ENCODE peak calls at places on chromosomes 13 and 19, in five cellular contexts. F is K562, E is A549, P is HepG2, Y is GM12878. M is an unnamed sample.

GRCh38 chr13:78787189-78787588 is 128.2 kb upstream of the OBI1 start:
- DNase-seq in F (peak), E (no peak), P (no peak), Y (no peak), M (no peak)

GRCh38 chr19:40810160-40810559 is 11.2 kb downstream of the EGLN2 start:
- DNase-seq in F (peak), E (no peak), P (no peak), Y (no peak), M (no peak)

GRCh38 chr13:61086052-61086451 is 329.6 kb downstream of the PCDH20 start:
- DNase-seq in F (no peak), E (no peak), P (no peak), Y (no peak), M (no peak)

GRCh38 chr13:101529419-101529818 is 76.9 kb downstream of the ITGBL1 start:
- DNase-seq in F (no peak), E (no peak), P (no peak), Y (no peak), M (no peak)

GRCh38 chr13:41696163-41697003 is 239.0 kb downstream of the RGCC start:
- DNase-seq in F (peak), E (peak), P (peak), Y (no peak), M (no peak)

GRCh38 chr13:90696254-90696653 is 651.2 kb upstream of the MIR17HG start:
- DNase-seq in F (no peak), E (peak), P (no peak), Y (no peak), M (no peak)

GRCh38 chr13:39282400-39282972 is 244.2 kb downstream of the NHLRC3 start:
- DNase-seq in F (no peak), E (no peak), P (no peak), Y (peak), M (no peak)

GRCh38 chr19:30884146-30884812 is 465.0 kb downstream of the TSHZ3 start:
- DNase-seq in F (no peak), E (no peak), P (no peak), Y (no peak), M (no peak)

GRCh38 chr13:111632906-111633305 is 312.5 kb downstream of the TEX29 start:
- DNase-seq in F (no peak), E (no peak), P (no peak), Y (no peak), M (peak)

GRCh38 chr19:42156571-42156970 is 24.3 kb upstream of the POU2F2 start:
- DNase-seq in F (no peak), E (no peak), P (no peak), Y (no peak), M (no peak)

GRCh38 chr19:42153606-42154405 is 21.6 kb upstream of the POU2F2 start:
- DNase-seq in F (no peak), E (no peak), P (no peak), Y (no peak), M (no peak)

GRCh38 chr19:42154471-42155323 is 22.5 kb upstream of the POU2F2 start:
- DNase-seq in F (no peak), E (no peak), P (no peak), Y (no peak), M (no peak)

GRCh38 chr19:42152876-42153275 is 20.6 kb upstream of the POU2F2 start:
- DNase-seq in F (no peak), E (no peak), P (no peak), Y (no peak), M (no peak)

GRCh38 chr19:42155796-42156195 is 23.6 kb upstream of the POU2F2 start:
- DNase-seq in F (no peak), E (no peak), P (no peak), Y (no peak), M (no peak)
- TF ChIP-seq ESRRA in F (no peak), E (no peak), P (no peak), Y (no peak), M (no peak)

DNA sequence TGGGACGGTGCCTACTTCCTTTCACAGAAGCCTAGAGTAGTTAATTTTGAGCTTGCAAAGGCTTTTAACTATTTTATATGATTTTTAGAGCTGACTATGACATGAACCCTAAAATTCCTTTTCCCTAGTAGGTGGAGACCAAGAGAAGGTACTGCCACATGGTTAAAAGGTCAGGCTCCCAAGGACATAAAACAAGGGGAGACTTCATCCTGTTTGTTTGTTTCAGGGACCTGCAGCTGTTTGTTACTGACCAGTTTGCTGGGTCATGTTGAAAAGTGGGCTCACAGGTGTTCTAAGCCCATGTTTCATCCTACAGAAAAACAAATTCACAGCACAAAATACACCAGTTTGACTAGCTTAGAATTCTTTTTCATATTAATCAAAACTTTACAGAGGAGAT is 3.9 kb upstream of the ZNF460 start:
- DNase-seq in F (no peak), E (no peak), P (peak), Y (no peak), M (no peak)
- TF ChIP-seq ESRRA in F (no peak), E (no peak), P (peak), Y (no peak), M (no peak)

GRCh38 chr19:5977222-5977784 is 637 bp downstream of the RANBP3 start:
- DNase-seq in F (peak), E (no peak), P (no peak), Y (no peak), M (no peak)

GRCh38 chr19:5977785-5978605 is at the start of gene RANBP3:
- DNase-seq in F (peak), E (peak), P (peak), Y (peak), M (peak)

GRCh38 chr19:5974721-5975387 is 3.1 kb downstream of the RANBP3 start:
- DNase-seq in F (no peak), E (no peak), P (peak), Y (peak), M (no peak)

GRCh38 chr19:5975388-5975728 is 2.6 kb downstream of the RANBP3 start:
- DNase-seq in F (no peak), E (no peak), P (no peak), Y (no peak), M (no peak)

GRCh38 chr19:5976768-5977167 is 1.2 kb downstream of the RANBP3 start:
- DNase-seq in F (no peak), E (no peak), P (no peak), Y (no peak), M (no peak)
- TF ChIP-seq ESRRA in F (no peak), E (no peak), P (no peak), Y (no peak), M (no peak)

GRCh38 chr19:4414800-4415251 is 12.4 kb downstream of the CHAF1A start:
- DNase-seq in F (no peak), E (no peak), P (no peak), Y (no peak), M (no peak)
- TF ChIP-seq ESRRA in F (no peak), E (no peak), P (no peak), Y (no peak), M (no peak)

DNA sequence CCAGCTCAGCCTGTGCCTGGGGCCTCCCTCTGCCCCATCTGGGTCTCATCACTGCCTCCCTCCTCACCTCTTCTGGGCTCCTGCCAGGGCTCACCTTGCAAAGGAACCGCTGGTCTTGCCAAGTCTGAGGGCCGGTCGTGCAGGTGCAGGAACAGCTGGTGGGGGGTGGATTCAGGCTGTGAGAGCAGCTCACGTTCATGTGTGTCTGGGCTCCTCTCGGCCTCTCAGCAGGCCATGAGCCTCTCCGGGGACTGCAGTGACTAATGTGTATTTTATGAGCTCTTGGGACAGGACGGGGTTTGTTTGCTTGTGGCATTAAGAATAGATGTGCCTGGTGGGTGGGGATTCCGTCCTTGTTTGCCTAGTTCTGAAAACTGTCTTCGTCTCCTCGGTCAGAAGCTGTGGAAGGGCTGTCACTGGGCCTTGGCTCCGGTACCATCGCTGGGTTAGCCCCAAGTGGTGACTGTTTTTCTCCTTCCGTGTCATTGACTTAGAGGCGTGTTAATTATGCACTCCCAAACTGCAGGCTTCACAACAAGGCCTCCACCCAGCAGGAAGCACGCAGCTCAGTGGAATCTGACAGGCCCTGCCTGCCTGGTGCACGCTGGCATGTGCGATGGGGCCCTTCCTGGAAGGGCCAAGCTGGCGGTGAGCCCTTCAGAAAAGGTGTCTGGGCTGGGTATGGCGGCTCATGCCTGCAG is 77.6 kb downstream of the KDM4B start:
- DNase-seq in F (no peak), E (peak), P (peak), Y (no peak), M (no peak)
- TF ChIP-seq ESRRA in F (no peak), E (no peak), P (no peak), Y (no peak), M (no peak)

DNA sequence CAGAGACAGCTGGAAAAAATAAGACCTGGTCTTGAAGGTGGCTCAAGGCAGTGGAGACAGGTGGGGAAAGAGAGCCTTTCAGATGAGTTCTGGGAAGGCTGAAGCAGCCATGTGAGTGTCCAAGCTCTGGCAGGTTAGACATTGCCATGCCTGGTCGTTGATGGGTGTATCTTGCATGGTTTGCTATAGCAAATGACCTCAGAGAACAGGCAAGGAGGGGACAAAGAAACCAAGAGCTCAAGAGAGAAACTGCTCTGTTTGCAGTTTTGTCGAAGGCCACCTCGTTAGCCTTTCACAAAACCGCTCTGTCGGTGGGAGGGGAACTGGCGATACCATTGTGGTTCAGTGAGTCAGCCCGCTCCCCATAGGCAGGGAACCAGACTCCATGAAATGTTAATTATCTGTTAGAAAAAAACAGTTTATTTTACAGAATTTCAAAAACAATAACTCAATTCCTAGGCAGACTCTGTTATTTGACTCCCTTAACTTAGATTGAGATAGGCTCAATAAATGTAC is 82.8 kb upstream of the ARGLU1 start:
- DNase-seq in F (no peak), E (no peak), P (no peak), Y (no peak), M (no peak)
- TF ChIP-seq ESRRA in F (no peak), E (no peak), P (no peak), Y (no peak), M (no peak)

GRCh38 chr13:44497801-44498200 is 78.3 kb downstream of the TSC22D1 start:
- DNase-seq in F (no peak), E (no peak), P (no peak), Y (no peak), M (no peak)
- TF ChIP-seq ESRRA in F (no peak), E (no peak), P (no peak), Y (no peak), M (no peak)

M was measured in WTC11.